ENCODE peak calls at places on chromosomes 7 and 10, in five cellular contexts. U is HTR-8/SVneo, A is dorsolateral prefrontal cortex, L is AG04449, N is mesenteric fat pad. V is an unnamed sample.

GRCh38 chr10:94076325-94076841 is 82.7 kb downstream of the PLCE1 start:
- DNase-seq in L (peak; percentile 44), A (no peak), U (peak; percentile 44), N (no peak), V (no peak)

GRCh38 chr10:89158446-89158845 is 48.7 kb downstream of the CH25H start:
- DNase-seq in N (no peak), L (peak; percentile 94), U (no peak), A (no peak), V (no peak)

GRCh38 chr10:60434418-60435046 is 44.9 kb upstream of the ANK3 start:
- DNase-seq in A (no peak), L (no peak), N (no peak), U (peak; percentile 48), V (no peak)

GRCh38 chr7:107661865-107662379 is 1.3 kb downstream of the SLC26A4 start:
- DNase-seq in N (no peak), U (no peak), L (no peak), A (peak; percentile 55), V (no peak)

GRCh38 chr10:71736570-71737355 is 17.2 kb upstream of the C10orf105 start:
- DNase-seq in A (no peak), U (no peak), N (no peak), L (no peak), V (no peak)

GRCh38 chr7:114929570-114929969 is 7.7 kb downstream of the MDFIC start:
- DNase-seq in U (no peak), L (no peak), A (no peak), N (no peak), V (no peak)

GRCh38 chr7:43721193-43721806 is 8.0 kb downstream of the COA1 start:
- DNase-seq in U (peak; percentile 35), L (no peak), A (no peak), N (no peak), V (no peak)

GRCh38 chr10:58981846-58982245 is 194.6 kb upstream of the PHYHIPL start:
- DNase-seq in L (no peak), A (no peak), U (no peak), N (no peak), V (no peak)

GRCh38 chr7:135930565-135931423 is 46.4 kb downstream of the MTPN start:
- DNase-seq in L (peak; percentile 29), N (no peak), A (no peak), U (no peak), V (no peak)

GRCh38 chr10:119268871-119269506 is 61.6 kb downstream of the GRK5 start:
- DNase-seq in N (no peak), A (no peak), U (no peak), L (no peak), V (no peak)

GRCh38 chr7:50317221-50317678 is 12.7 kb downstream of the IKZF1 start:
- DNase-seq in A (no peak), L (no peak), N (no peak), U (no peak), V (no peak)

GRCh38 chr10:11282156-11282555 is 264.5 kb downstream of the CELF2 start:
- DNase-seq in L (no peak), U (no peak), N (no peak), A (no peak), V (no peak)

GRCh38 chr7:73880755-73881328 is 19.9 kb downstream of the TMEM270 start:
- DNase-seq in U (no peak), L (no peak), A (no peak), N (no peak), V (no peak)

V was measured in pancreas.